ENCODE peak calls at places on chromosome 16, in five cellular contexts. R, N, B, H and P are unnamed samples.
A peak's percentile ranks its signal among the peaks of the same experiment; 100 is the strongest.

GRCh38 chr16:12329246-12329995 is 352.9 kb downstream of the SNX29 start:
- DNase-seq in R (no peak), N (no peak), B (no peak), H (no peak), P (no peak)

GRCh38 chr16:1770328-1771071 is 843 bp downstream of the NME3 start:
- DNase-seq in R (peak; percentile 64), N (peak; percentile 30), B (no peak), H (peak; percentile 84), P (peak; percentile 62)

GRCh38 chr16:88338111-88338510 is 44.6 kb upstream of the ZNF469 start:
- DNase-seq in R (no peak), N (no peak), B (no peak), H (no peak), P (no peak)

GRCh38 chr16:49183911-49184310 is 97.7 kb downstream of the CBLN1 start:
- DNase-seq in R (no peak), N (no peak), B (no peak), H (peak; percentile 34), P (no peak)

GRCh38 chr16:56606688-56607618 is 1.4 kb upstream of the MT2A start:
- DNase-seq in R (no peak), N (no peak), B (no peak), H (peak; percentile 64), P (peak; percentile 100)

GRCh38 chr16:1650131-1650530 is 27.9 kb upstream of the JPT2 start:
- DNase-seq in R (no peak), N (no peak), B (no peak), H (no peak), P (no peak)

GRCh38 chr16:14071576-14072271 is 605 bp downstream of the MRTFB start:
- DNase-seq in R (no peak), N (no peak), B (no peak), H (no peak), P (no peak)

GRCh38 chr16:20711277-20711911 is 13.9 kb upstream of the ACSM1 start:
- DNase-seq in R (no peak), N (no peak), B (no peak), H (no peak), P (no peak)

GRCh38 chr16:22971346-22971924 is 157.5 kb downstream of the HS3ST2 start:
- DNase-seq in R (no peak), N (no peak), B (no peak), H (no peak), P (no peak)

GRCh38 chr16:30775381-30776099 is 11.5 kb downstream of the ZNF629 start:
- DNase-seq in R (peak; percentile 64), N (peak; percentile 26), B (no peak), H (peak; percentile 83), P (peak; percentile 78)

GRCh38 chr16:11484691-11485258 is 101.9 kb downstream of the LITAF start:
- DNase-seq in R (no peak), N (no peak), B (no peak), H (no peak), P (no peak)

GRCh38 chr16:86074651-86075487 is 175.9 kb downstream of the IRF8 start:
- DNase-seq in R (no peak), N (no peak), B (no peak), H (no peak), P (peak; percentile 76)

GRCh38 chr16:20344630-20345029 is 7.9 kb downstream of the UMOD start:
- DNase-seq in R (no peak), N (no peak), B (no peak), H (no peak), P (no peak)

GRCh38 chr16:27269300-27270150 is 953 bp upstream of the NSMCE1 start:
- DNase-seq in R (no peak), N (no peak), B (no peak), H (no peak), P (no peak)

GRCh38 chr16:54512461-54512860 is 225.9 kb upstream of the IRX3 start:
- DNase-seq in R (no peak), N (no peak), B (no peak), H (no peak), P (no peak)

GRCh38 chr16:29021471-29021870 is 36.6 kb downstream of the LAT start:
- DNase-seq in R (no peak), N (no peak), B (no peak), H (no peak), P (no peak)

GRCh38 chr16:72609933-72610332 is 438.0 kb upstream of the PMFBP1 start:
- DNase-seq in R (no peak), N (no peak), B (no peak), H (no peak), P (no peak)

GRCh38 chr16:154223-155030 is 2.0 kb downstream of the HBZ start:
- DNase-seq in R (no peak), N (no peak), B (no peak), H (peak; percentile 36), P (peak; percentile 35)

GRCh38 chr16:4260360-4260759 is 12.5 kb downstream of the TFAP4 start:
- DNase-seq in R (no peak), N (no peak), B (no peak), H (peak; percentile 97), P (no peak)

GRCh38 chr16:57617604-57618111 is 10.8 kb upstream of the ADGRG1 start:
- DNase-seq in R (no peak), N (no peak), B (no peak), H (peak; percentile 4), P (no peak)

GRCh38 chr16:65845466-65846209 is 520.9 kb upstream of the CDH5 start:
- DNase-seq in R (no peak), N (no peak), B (no peak), H (no peak), P (peak; percentile 31)

GRCh38 chr16:48438414-48438813 is 53.2 kb upstream of the SIAH1 start:
- DNase-seq in R (no peak), N (no peak), B (no peak), H (no peak), P (no peak)

GRCh38 chr16:89366561-89367537 is 123.5 kb downstream of the ANKRD11 start:
- DNase-seq in R (no peak), N (no peak), B (no peak), H (peak; percentile 31), P (no peak)

GRCh38 chr16:29898786-29899515 is 399 bp downstream of the SEZ6L2 start:
- DNase-seq in R (no peak), N (no peak), B (no peak), H (peak; percentile 69), P (no peak)

GRCh38 chr16:71369494-71369893 is 11.0 kb downstream of the CALB2 start:
- DNase-seq in R (no peak), N (no peak), B (no peak), H (no peak), P (no peak)

GRCh38 chr16:3482659-3483241 is 12.5 kb downstream of the C16orf90 start:
- DNase-seq in R (no peak), N (no peak), B (no peak), H (no peak), P (no peak)